ENCODE peak calls at places on chromosome 18, in ten cellular contexts. W is left lung, R is adrenal gland, P is epithelial cell of esophagus, O is tibial nerve, N is GM06990, E is heart right ventricle, S is hepatocyte, D is RWPE1, I is neural crest cell. J is an unnamed sample.

GRCh38 chr18:34694611-34695165 is 15.4 kb upstream of the DTNA start:
- DNase-seq in W (no peak), P (peak), N (no peak), S (no peak), E (no peak), I (no peak), R (no peak), D (no peak), O (no peak), J (no peak)

GRCh38 chr18:45793295-45793965 is 32.0 kb upstream of the SIGLEC15 start:
- DNase-seq in S (no peak), W (no peak), O (no peak), D (peak), N (no peak), I (no peak), R (peak), E (no peak), P (peak), J (no peak)

GRCh38 chr18:45320724-45321123 is 294.6 kb upstream of the SLC14A2 start:
- DNase-seq in N (no peak), R (no peak), E (no peak), P (no peak), O (peak), D (no peak), I (no peak), W (no peak), S (peak), J (no peak)

GRCh38 chr18:78739843-78740677 is 239.6 kb upstream of the SALL3 start:
- DNase-seq in N (no peak), O (no peak), I (no peak), D (no peak), E (no peak), R (no peak), W (no peak), P (no peak), S (no peak), J (no peak)

GRCh38 chr18:69128978-69129377 is 271.7 kb upstream of the DOK6 start:
- DNase-seq in N (no peak), R (no peak), O (no peak), I (no peak), P (no peak), W (no peak), S (no peak), D (no peak), E (no peak), J (no peak)

GRCh38 chr18:78625895-78626294 is 353.7 kb upstream of the SALL3 start:
- DNase-seq in W (no peak), D (no peak), S (no peak), N (no peak), P (no peak), R (no peak), I (no peak), O (no peak), E (no peak), J (no peak)

GRCh38 chr18:457533-457932 is 43.0 kb downstream of the COLEC12 start:
- DNase-seq in R (no peak), O (peak), P (no peak), I (no peak), E (no peak), W (no peak), S (peak), N (no peak), D (no peak), J (no peak)

GRCh38 chr18:63859781-63860535 is 27.5 kb upstream of the SERPINB2 start:
- DNase-seq in O (no peak), D (no peak), W (no peak), R (no peak), I (no peak), E (no peak), P (no peak), S (no peak), N (no peak), J (no peak)

GRCh38 chr18:54608008-54608642 is 17.1 kb downstream of the DYNAP start:
- DNase-seq in D (peak), P (peak), W (no peak), O (no peak), R (no peak), I (no peak), S (no peak), N (no peak), E (no peak), J (no peak)

GRCh38 chr18:31146809-31147208 is 15.8 kb downstream of the DSC1 start:
- DNase-seq in E (no peak), S (no peak), R (no peak), D (no peak), N (no peak), O (no peak), P (peak), W (no peak), I (no peak), J (no peak)

GRCh38 chr18:12691021-12691420 is 11.5 kb downstream of the CEP76 start:
- DNase-seq in O (no peak), P (no peak), E (no peak), R (no peak), S (no peak), W (no peak), D (no peak), I (no peak), N (no peak), J (no peak)

GRCh38 chr18:12689256-12689655 is 13.3 kb downstream of the CEP76 start:
- DNase-seq in S (no peak), W (no peak), R (no peak), I (no peak), O (no peak), P (no peak), E (no peak), D (no peak), N (no peak), J (no peak)

GRCh38 chr18:12686100-12686499 is 16.4 kb downstream of the CEP76 start:
- DNase-seq in W (no peak), E (no peak), R (peak), P (peak), S (no peak), D (no peak), N (no peak), O (no peak), I (no peak), J (peak)
- TF ChIP-seq CTCF in W (no peak), E (no peak), R (peak), P (peak), S (peak), D (no peak), N (peak), O (no peak), I (peak), J (peak)

DNA sequence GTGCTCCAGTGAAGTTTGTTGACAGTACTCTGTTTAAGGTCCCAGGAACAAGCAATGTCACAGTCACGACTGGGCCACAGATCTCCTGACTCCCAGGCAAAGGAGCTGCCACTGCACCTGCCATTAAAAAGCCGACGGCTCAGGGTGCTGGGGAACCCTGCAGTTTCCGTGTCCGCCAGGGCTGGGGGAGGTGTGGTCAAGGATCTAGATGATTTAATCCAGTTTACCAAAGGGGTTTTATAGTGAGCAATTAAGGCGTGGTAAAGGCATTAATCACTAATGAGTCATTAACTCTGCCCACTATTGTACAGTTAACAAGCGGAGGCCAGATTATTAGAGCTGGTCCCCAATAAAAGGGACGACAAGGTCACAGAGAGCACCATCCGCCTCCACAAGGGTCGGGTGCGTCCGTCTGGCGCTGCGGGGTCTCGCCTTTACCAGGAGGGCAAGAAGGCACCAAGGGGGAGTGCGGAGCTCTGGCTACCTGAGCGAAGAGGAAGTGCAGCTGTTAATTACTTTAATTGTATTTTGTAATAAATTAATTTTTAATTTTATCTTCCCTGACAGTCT is 9.6 kb downstream of the RAX start:
- DNase-seq in P (peak), I (no peak), R (no peak), E (no peak), N (no peak), O (no peak), D (no peak), S (no peak), W (no peak), J (no peak)
- TF ChIP-seq CTCF in P (no peak), I (no peak), R (no peak), E (no peak), N (no peak), O (no peak), D (no peak), S (no peak), W (no peak), J (no peak)

GRCh38 chr18:52348209-52348608 is 8.2 kb downstream of the DCC start:
- DNase-seq in D (peak), S (no peak), E (no peak), W (no peak), N (no peak), P (peak), I (no peak), R (no peak), O (no peak), J (peak)
- TF ChIP-seq CTCF in D (no peak), S (peak), E (no peak), W (no peak), N (peak), P (no peak), I (peak), R (no peak), O (no peak), J (peak)

GRCh38 chr18:77478619-77479018 is 229.0 kb downstream of the GALR1 start:
- DNase-seq in P (no peak), N (no peak), W (no peak), R (peak), E (no peak), D (peak), I (no peak), O (peak), S (no peak), J (no peak)
- TF ChIP-seq CTCF in P (no peak), N (peak), W (no peak), R (peak), E (peak), D (no peak), I (peak), O (peak), S (no peak), J (peak)

GRCh38 chr18:38790786-38791185 is 1225.2 kb upstream of the CELF4 start:
- DNase-seq in R (no peak), E (no peak), D (no peak), W (no peak), S (no peak), N (no peak), P (no peak), O (no peak), I (no peak), J (no peak)

GRCh38 chr18:38790303-38790702 is 1224.7 kb upstream of the CELF4 start:
- DNase-seq in O (no peak), P (peak), N (no peak), R (no peak), I (no peak), E (no peak), W (no peak), D (peak), S (no peak), J (no peak)
- TF ChIP-seq CTCF in O (no peak), P (peak), N (peak), R (no peak), I (peak), E (no peak), W (no peak), D (no peak), S (no peak), J (no peak)

DNA sequence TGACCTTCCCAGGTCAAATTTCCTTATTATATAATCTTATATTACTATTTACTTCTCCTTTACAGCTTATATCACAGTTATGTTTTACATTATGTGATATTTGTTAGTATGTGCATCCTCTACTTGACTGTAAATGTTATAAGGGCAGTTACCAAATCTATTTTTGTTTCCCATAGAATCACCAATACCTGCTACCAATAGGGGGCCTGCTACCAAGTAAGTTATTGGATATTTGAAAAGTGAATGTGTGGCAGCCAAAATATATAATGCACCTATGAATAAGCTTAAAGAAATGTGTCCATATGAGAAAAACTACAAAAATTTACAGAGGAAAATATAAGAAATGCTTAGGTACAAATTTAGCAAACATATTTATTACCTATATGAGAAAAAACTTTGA is 23.9 kb upstream of the CTAGE1 start:
- DNase-seq in R (no peak), S (no peak), P (no peak), I (no peak), N (no peak), W (no peak), D (no peak), O (no peak), E (no peak), J (no peak)
- TF ChIP-seq CTCF in R (no peak), S (no peak), P (no peak), I (no peak), N (peak), W (no peak), D (no peak), O (no peak), E (no peak), J (no peak)

DNA sequence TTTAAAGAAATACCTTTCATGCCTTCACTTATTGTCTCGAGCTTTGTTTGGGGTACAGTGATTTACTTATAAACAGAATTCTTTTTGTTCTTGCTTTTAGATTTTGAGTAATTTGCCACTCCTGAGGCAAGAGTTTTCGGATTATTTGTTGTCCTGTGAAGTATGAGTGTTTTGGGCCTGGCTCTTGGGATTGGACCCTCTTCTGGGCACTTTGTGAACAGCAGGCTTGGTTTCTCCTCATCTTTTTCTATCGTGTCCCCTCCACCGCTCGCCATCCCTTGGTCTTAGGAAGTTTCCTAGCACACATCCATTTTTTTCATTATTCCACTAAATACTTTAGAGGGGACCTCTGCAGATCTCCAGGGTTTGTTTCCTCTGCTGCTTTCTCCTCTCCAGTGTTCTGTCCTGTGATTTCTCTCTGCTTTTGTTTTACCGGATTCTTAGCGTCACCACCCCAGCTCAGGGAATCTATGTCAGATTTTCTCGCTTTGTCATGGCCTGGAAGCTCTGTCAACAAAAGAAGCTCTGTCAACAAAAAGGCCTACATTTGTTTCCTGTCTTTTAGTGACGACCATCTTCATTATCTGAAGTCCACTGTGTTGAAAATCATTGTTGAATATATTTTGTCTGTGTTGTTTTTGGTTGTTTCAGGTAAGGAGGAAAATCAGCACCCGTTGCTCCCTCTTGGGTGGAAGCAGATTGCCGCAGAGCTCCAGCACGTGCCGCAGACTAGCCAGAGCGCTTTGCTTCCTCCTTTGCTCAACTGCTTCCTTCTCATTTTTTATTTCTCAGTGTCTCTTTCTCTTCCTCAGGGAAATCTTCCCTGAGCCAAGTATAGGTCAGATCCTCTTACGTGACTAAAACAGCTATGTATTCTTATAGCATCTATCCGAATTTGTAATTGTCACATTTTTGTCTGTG is 27.8 kb downstream of the ANKRD62 start:
- DNase-seq in P (no peak), O (no peak), E (no peak), D (no peak), S (peak), R (no peak), W (no peak), N (no peak), I (peak), J (no peak)
- TF ChIP-seq CTCF in P (peak), O (no peak), E (no peak), D (no peak), S (peak), R (no peak), W (no peak), N (peak), I (peak), J (peak)

DNA sequence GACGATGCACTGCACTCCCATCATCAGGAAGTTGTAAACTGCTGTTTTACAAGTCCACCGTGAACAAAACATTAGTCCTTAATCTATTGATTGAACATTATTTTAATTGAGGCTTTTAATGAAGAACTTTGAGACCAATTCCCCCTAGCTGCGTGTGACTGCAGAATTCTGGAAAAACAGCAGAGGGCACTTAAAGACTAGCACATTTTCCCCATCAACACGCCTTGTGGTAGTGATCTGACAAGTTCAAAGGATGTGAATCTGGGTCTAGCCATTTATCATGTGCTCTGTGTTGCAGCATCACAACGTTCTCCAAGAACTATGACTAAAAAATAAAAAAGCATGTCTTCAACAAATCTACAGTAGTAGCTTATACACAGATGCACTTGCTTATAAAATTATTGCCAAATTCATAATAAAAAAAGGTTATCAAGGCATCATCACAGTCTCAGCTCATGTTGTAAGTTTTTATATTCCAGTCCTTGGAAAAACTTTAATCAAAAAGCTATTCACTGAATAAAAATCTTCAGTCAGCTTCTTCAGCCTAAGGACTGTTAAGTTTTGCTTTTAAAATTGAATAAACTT is 35.8 kb downstream of the SKOR2 start:
- DNase-seq in W (no peak), R (peak), O (peak), N (no peak), S (peak), P (peak), I (peak), E (no peak), D (peak), J (peak)
- TF ChIP-seq CTCF in W (peak), R (peak), O (peak), N (peak), S (peak), P (peak), I (peak), E (peak), D (peak), J (peak)

GRCh38 chr18:13139885-13140450 is 78.6 kb upstream of the LDLRAD4 start:
- DNase-seq in O (no peak), R (no peak), W (no peak), E (no peak), D (no peak), I (no peak), S (no peak), N (no peak), P (no peak), J (no peak)
- TF ChIP-seq CTCF in O (no peak), R (no peak), W (no peak), E (no peak), D (no peak), I (no peak), S (no peak), N (peak), P (no peak), J (no peak)

GRCh38 chr18:48038636-48039035 is 108.2 kb upstream of the SMAD2 start:
- DNase-seq in E (no peak), O (no peak), N (no peak), R (no peak), W (no peak), I (no peak), S (no peak), P (no peak), D (no peak), J (no peak)

GRCh38 chr18:48036191-48036590 is 105.7 kb upstream of the SMAD2 start:
- DNase-seq in D (no peak), E (no peak), R (peak), W (no peak), P (peak), S (no peak), N (no peak), O (no peak), I (no peak), J (no peak)

GRCh38 chr18:48036641-48037421 is 106.4 kb upstream of the SMAD2 start:
- DNase-seq in W (no peak), D (no peak), I (no peak), R (peak), S (no peak), N (no peak), P (no peak), E (no peak), O (no peak), J (no peak)

GRCh38 chr18:48039769-48040215 is 109.3 kb upstream of the SMAD2 start:
- DNase-seq in D (no peak), S (no peak), P (no peak), O (no peak), N (no peak), W (no peak), E (no peak), R (no peak), I (no peak), J (no peak)

DNA sequence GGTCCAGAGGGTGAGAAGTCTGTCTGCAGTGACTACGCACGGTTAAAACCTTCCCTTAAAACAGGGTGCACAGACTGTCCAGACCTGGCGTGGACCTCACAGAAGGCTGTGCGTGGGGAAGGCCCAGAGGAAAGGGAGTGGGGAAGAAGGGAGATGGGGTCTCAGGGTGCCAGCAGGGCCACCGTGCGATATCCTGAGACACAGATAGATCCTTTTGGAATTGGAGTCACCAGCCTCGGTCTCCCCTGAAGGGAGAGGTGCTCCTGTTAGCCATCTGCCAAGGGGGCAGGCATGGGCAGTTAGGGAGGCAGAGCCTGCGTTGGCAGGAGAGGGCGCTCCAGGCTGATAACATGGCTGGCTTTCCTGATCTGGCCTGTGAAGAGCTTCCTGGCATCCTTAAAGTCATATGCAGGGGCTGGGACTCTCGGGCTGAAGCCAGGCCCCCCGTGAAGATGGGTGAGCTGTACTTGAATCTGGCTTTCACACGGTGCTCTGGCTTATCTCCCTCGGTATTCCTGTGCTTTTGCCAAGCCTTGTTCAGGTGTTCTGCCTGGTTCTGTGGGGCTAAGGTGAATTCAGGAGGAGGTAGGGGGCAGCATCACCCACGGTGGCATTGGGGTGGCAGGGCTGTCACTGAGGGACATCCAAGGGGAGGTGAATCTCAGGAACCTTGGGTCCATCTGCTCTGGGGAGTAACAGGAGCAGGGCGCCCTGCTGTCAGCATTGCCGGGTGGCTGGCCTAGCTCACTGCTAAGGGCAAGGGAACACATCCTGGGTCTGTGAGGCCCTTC is 107.2 kb upstream of the SMAD2 start:
- DNase-seq in N (no peak), P (peak), R (peak), O (no peak), W (no peak), D (no peak), S (no peak), E (peak), I (no peak), J (no peak)
- TF ChIP-seq CTCF in N (peak), P (peak), R (peak), O (no peak), W (no peak), D (no peak), S (peak), E (peak), I (peak), J (no peak)

J was measured in BE2C.